ENCODE peak calls at places on chromosomes 3 and 15, in six cellular contexts. R, H, D, E, C and S are unnamed samples. For H3K9me3 and H3K36me3, the result is how much of the 10 kb centered on the place peaks cover.

GRCh38 chr3:16841906-16842709 is 42.6 kb upstream of the PLCL2 start:
- DNase-seq in R (peak), H (no peak), D (peak), E (no peak), C (no peak), S (no peak)

GRCh38 chr3:38843898-38844297 is 27.9 kb upstream of the SCN10A start:
- DNase-seq in R (no peak), H (no peak), D (no peak), E (peak), C (no peak), S (no peak)

GRCh38 chr3:80705290-80705689 is 937.5 kb upstream of the ROBO1 start:
- DNase-seq in R (no peak), H (no peak), D (no peak), E (no peak), C (no peak), S (no peak)

GRCh38 chr3:136250862-136251460 is 821 bp downstream of the PCCB start:
- DNase-seq in R (peak), H (peak), D (peak), E (peak), C (peak), S (peak)

GRCh38 chr15:31270767-31271166 is 55.9 kb upstream of the KLF13 start:
- DNase-seq in R (no peak), H (no peak), D (no peak), E (no peak), C (peak), S (peak)

GRCh38 chr3:53254810-53255359 is 937 bp downstream of the TKT start:
- DNase-seq in R (peak), H (peak), D (peak), E (peak), C (peak), S (peak)

GRCh38 chr15:47288794-47289193 is 428.5 kb upstream of the SEMA6D start:
- DNase-seq in R (no peak), H (no peak), D (no peak), E (no peak), C (no peak), S (no peak)

GRCh38 chr3:53170325-53171108 is 9.5 kb downstream of the PRKCD start:
- DNase-seq in R (no peak), H (no peak), D (no peak), E (no peak), C (no peak), S (no peak)

GRCh38 chr3:33513262-33513863 is 73.2 kb upstream of the UBP1 start:
- DNase-seq in R (no peak), H (no peak), D (no peak), E (no peak), C (no peak), S (no peak)

GRCh38 chr3:23999012-23999641 is 54.0 kb downstream of the NR1D2 start:
- DNase-seq in R (peak), H (peak), D (peak), E (peak), C (peak), S (peak)

GRCh38 chr3:78641703-78642102 is 1126.1 kb downstream of the ROBO1 start:
- DNase-seq in R (no peak), H (no peak), D (no peak), E (no peak), C (no peak), S (no peak)

GRCh38 chr15:40052604-40053003 is 13.6 kb upstream of the SRP14 start:
- DNase-seq in R (peak), H (no peak), D (peak), E (no peak), C (no peak), S (no peak)

GRCh38 chr15:74787251-74788041 is 5.6 kb downstream of the CSK start:
- DNase-seq in R (peak), H (no peak), D (peak), E (peak), C (peak), S (peak)

GRCh38 chr15:23759964-23760363 is 72.9 kb upstream of the NDN start:
- DNase-seq in R (no peak), H (no peak), D (peak), E (no peak), C (no peak), S (no peak)

GRCh38 chr3:108441081-108441507 is 69.3 kb downstream of the MYH15 start:
- DNase-seq in R (no peak), H (no peak), D (no peak), E (peak), C (no peak), S (peak)

GRCh38 chr15:83057002-83057401 is 10.1 kb downstream of the BTBD1 start:
- DNase-seq in R (no peak), H (no peak), D (no peak), E (no peak), C (no peak), S (no peak)

GRCh38 chr3:60290093-60290492 is 961.2 kb downstream of the FHIT start:
- DNase-seq in R (no peak), H (no peak), D (no peak), E (no peak), C (no peak), S (no peak)

GRCh38 chr3:182259579-182259978 is 533.7 kb upstream of the ATP11B start:
- DNase-seq in R (no peak), H (no peak), D (no peak), E (peak), C (no peak), S (peak)

GRCh38 chr15:73677146-73677607 is 7.0 kb upstream of the CD276 start:
- DNase-seq in R (peak), H (no peak), D (peak), E (peak), C (peak), S (peak)

GRCh38 chr3:14345496-14346150 is 56.8 kb upstream of the SLC6A6 start:
- DNase-seq in R (no peak), H (no peak), D (no peak), E (peak), C (no peak), S (no peak)

GRCh38 chr3:22322861-22323260 is 571.9 kb upstream of the ZNF385D start:
- DNase-seq in R (no peak), H (no peak), D (no peak), E (no peak), C (no peak), S (no peak)

GRCh38 chr3:127254730-127255129 is 33.1 kb downstream of the PRR20G start:
- DNase-seq in R (no peak), H (no peak), D (peak), E (peak), C (peak), S (peak)

GRCh38 chr3:32157600-32158264 is 51.3 kb downstream of the GPD1L start:
- DNase-seq in R (no peak), H (no peak), D (no peak), E (no peak), C (no peak), S (no peak)

GRCh38 chr3:57949344-57949743 is 58.9 kb upstream of the FLNB start:
- DNase-seq in R (no peak), H (no peak), D (no peak), E (no peak), C (no peak), S (no peak)

GRCh38 chr3:123663977-123664376 is 79.1 kb upstream of the HACD2 start:
- DNase-seq in R (no peak), H (no peak), D (no peak), E (no peak), C (no peak), S (peak)

GRCh38 chr3:19202754-19203153 is 54.4 kb downstream of the KCNH8 start:
- DNase-seq in R (no peak), H (no peak), D (no peak), E (no peak), C (no peak), S (no peak)

GRCh38 chr3:159835126-159835525 is 153.5 kb upstream of the IL12A start:
- DNase-seq in R (no peak), H (no peak), D (no peak), E (no peak), C (no peak), S (no peak)

GRCh38 chr3:99700637-99701268 is 62.4 kb downstream of the COL8A1 start:
- DNase-seq in R (no peak), H (no peak), D (no peak), E (peak), C (no peak), S (no peak)

GRCh38 chr3:47392933-47393332 is 12.1 kb downstream of the PTPN23 start:
- DNase-seq in R (no peak), H (no peak), D (no peak), E (no peak), C (no peak), S (no peak)

GRCh38 chr3:15875016-15875689 is 77.4 kb upstream of the ANKRD28 start:
- DNase-seq in R (no peak), H (no peak), D (no peak), E (peak), C (no peak), S (no peak)

GRCh38 chr15:31306426-31307269 is 20.0 kb upstream of the KLF13 start:
- DNase-seq in R (no peak), H (no peak), D (no peak), E (no peak), C (no peak), S (no peak)

GRCh38 chr15:98853593-98854420 is 153.8 kb downstream of the PGPEP1L start:
- DNase-seq in R (no peak), H (no peak), D (peak), E (peak), C (no peak), S (peak)
- H3K4me3 ChIP-seq in R (peak), H (no peak), D (peak), E (peak), C (no peak), S (peak)

DNA sequence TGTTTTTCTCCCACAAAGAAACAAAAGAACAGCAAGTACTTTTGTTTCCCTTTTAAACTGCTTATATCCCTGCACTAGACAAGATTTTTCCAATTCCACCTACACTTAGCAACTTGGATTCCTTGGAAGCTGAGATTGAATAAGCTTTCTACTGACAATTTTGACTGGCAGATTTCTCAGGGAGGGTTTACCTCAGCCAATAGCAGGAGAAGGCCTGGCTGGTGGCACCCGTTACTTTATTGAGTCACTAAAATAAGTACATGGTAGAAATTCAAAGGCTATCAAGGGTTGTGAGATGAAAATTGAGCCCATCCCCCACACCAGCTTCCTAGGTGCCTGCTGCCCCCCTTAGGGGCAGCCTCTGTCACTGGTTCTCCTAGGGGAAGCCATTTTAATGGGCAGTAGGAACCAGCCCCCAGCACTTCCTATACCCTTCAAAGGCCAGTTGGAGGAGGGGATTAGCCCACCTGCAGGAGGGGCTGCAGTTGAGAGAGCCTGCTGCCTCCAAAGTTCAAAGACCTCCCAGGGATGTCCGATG is 171.0 kb downstream of the ADAMTS17 start:
- DNase-seq in R (no peak), H (no peak), D (no peak), E (no peak), C (no peak), S (no peak)
- H3K9me3 ChIP-seq in R (under half), H (under half), D (under half), E (under half), C (under half), S (under half)

GRCh38 chr15:63560741-63561448 is 36.3 kb upstream of the FBXL22 start:
- DNase-seq in R (no peak), H (no peak), D (no peak), E (peak), C (no peak), S (no peak)

GRCh38 chr15:63564093-63564492 is 33.1 kb upstream of the FBXL22 start:
- DNase-seq in R (no peak), H (no peak), D (no peak), E (no peak), C (no peak), S (no peak)

DNA sequence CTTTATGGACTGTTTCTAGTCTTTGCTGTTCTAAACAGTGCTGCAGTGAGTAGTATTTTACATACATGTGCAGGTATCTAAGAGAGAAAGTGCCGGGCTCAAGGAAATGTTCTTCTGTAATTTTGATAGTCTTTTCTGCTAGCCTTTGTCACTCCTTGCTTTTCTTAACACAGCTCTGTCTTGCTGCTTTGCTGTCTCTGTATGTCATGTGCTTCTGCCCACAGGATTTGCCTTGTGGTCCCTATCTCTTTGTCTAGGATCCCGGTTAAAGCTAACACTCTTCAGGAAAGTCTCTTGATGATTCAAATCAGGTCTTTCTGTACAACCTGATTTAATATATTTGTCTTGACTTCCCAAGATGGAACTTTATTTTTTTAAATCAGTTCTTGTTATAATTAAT is 31.4 kb upstream of the FBXL22 start:
- DNase-seq in R (no peak), H (no peak), D (no peak), E (no peak), C (no peak), S (no peak)
- H3K36me3 ChIP-seq in R (under half), H (under half), D (under half), E (under half), C (half or more), S (half or more)

GRCh38 chr15:72304596-72304995 is 15.4 kb downstream of the CELF6 start:
- DNase-seq in R (no peak), H (no peak), D (no peak), E (no peak), C (no peak), S (no peak)

GRCh38 chr15:72306211-72306785 is 13.7 kb downstream of the CELF6 start:
- DNase-seq in R (no peak), H (no peak), D (no peak), E (peak), C (peak), S (no peak)

GRCh38 chr15:72307036-72307435 is 12.9 kb downstream of the CELF6 start:
- DNase-seq in R (no peak), H (no peak), D (no peak), E (no peak), C (no peak), S (no peak)

GRCh38 chr15:72302955-72303354 is 17.0 kb downstream of the CELF6 start:
- DNase-seq in R (no peak), H (no peak), D (no peak), E (no peak), C (no peak), S (no peak)
- H3K4me3 ChIP-seq in R (no peak), H (no peak), D (no peak), E (no peak), C (no peak), S (no peak)

DNA sequence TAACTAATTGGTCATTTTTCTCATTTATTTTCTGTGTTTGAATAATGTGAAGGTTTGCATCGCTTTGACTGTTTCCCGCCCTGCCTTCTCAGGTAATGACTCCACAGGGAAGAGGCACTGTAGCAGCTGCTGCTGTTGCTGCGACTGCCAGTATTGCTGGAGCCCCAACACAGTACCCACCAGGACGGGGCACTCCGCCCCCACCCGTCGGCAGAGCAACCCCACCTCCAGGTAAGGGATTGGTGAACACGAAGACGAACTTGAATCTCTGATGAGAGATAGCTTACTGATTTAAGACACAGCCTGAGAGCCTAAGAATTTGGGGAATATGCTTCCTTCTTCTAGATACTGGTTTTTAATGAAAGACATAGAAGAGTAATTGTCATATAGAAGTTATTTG is 22.9 kb downstream of the SNRPN start:
- DNase-seq in R (no peak), H (no peak), D (no peak), E (no peak), C (no peak), S (no peak)
- H3K9me3 ChIP-seq in R (under half), H (under half), D (half or more), E (under half), C (under half), S (under half)

DNA sequence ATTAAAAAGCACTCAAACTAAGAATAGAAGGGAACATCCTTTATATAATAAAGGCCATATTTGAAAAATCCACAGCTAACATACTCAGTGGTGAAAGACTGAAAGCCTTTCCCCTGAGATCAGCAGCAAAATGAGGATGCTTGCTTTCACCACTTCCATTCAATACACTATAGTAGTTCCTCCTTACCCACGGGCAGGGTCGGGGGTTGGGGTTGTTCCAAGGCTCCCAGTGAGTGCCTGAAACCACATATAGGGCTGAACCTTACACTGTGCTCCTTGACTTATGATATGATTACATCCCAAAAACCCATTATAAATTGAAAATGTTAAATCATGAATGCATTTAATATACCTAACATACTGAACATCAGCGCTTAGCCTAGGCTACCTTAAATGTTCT is 37.7 kb downstream of the ALDH1L1 start:
- DNase-seq in R (no peak), H (no peak), D (no peak), E (no peak), C (no peak), S (no peak)
- H3K36me3 ChIP-seq in R (under half), H (under half), D (under half), E (under half), C (under half), S (under half)

GRCh38 chr15:97235285-97235985 is 725.1 kb upstream of the ARRDC4 start:
- DNase-seq in R (peak), H (no peak), D (peak), E (peak), C (peak), S (peak)
- H3K4me3 ChIP-seq in R (no peak), H (no peak), D (no peak), E (peak), C (no peak), S (no peak)

GRCh38 chr3:20648921-20649381 is 462.9 kb upstream of the SGO1 start:
- DNase-seq in R (no peak), H (no peak), D (no peak), E (peak), C (no peak), S (no peak)
- H3K9me3 ChIP-seq in R (under half), H (under half), D (under half), E (under half), C (under half), S (under half)